ENCODE peak calls at places on chromosome 20, in seven cellular contexts. P is adrenal gland; S is CD8-positive, alpha-beta T cell; A is tibial artery; H is breast epithelium; T is ascending aorta; F is OCI-LY7. X is an unnamed sample.

GRCh38 chr20:13259921-13260320 is 38.8 kb downstream of the ISM1 start:
- DNase-seq in P (no peak), S (no peak), A (no peak), H (no peak), T (no peak), F (no peak), X (no peak)

GRCh38 chr20:57392512-57393271 is 1.5 kb downstream of the RBM38 start:
- DNase-seq in P (peak; percentile 67), S (peak; percentile 86), A (no peak), H (peak; percentile 65), T (peak; percentile 77), F (peak; percentile 67), X (no peak)

GRCh38 chr20:34040300-34041015 is 46.7 kb downstream of the RALY start:
- DNase-seq in P (no peak), S (no peak), A (no peak), H (no peak), T (no peak), F (no peak), X (no peak)

GRCh38 chr20:19609642-19610223 is 148.3 kb upstream of the RIN2 start:
- DNase-seq in P (no peak), S (no peak), A (no peak), H (no peak), T (no peak), F (no peak), X (no peak)

GRCh38 chr20:58651548-58651822 is 402 bp downstream of the STX16 start:
- DNase-seq in P (no peak), S (no peak), A (no peak), H (no peak), T (no peak), F (peak; percentile 5), X (no peak)

GRCh38 chr20:53712212-53712977 is 118.8 kb upstream of the ZNF217 start:
- DNase-seq in P (no peak), S (no peak), A (no peak), H (no peak), T (no peak), F (no peak), X (no peak)

GRCh38 chr20:50624351-50625016 is 66.9 kb downstream of the RIPOR3 start:
- DNase-seq in P (no peak), S (no peak), A (no peak), H (peak; percentile 72), T (no peak), F (peak; percentile 53), X (peak; percentile 43)

GRCh38 chr20:34365765-34366213 is 2.7 kb downstream of the ITCH start:
- DNase-seq in P (no peak), S (no peak), A (no peak), H (no peak), T (no peak), F (peak; percentile 83), X (no peak)

GRCh38 chr20:24502661-24503060 is 33.2 kb downstream of the SYNDIG1 start:
- DNase-seq in P (no peak), S (no peak), A (no peak), H (no peak), T (no peak), F (no peak), X (no peak)

GRCh38 chr20:35303735-35304431 is 11.7 kb upstream of the FAM83C start:
- DNase-seq in P (peak; percentile 87), S (peak; percentile 85), A (peak; percentile 76), H (peak; percentile 78), T (peak; percentile 89), F (peak; percentile 89), X (peak; percentile 83)

GRCh38 chr20:62066983-62067433 is 1.3 kb upstream of the TAF4 start:
- DNase-seq in P (peak; percentile 22), S (no peak), A (no peak), H (no peak), T (no peak), F (peak; percentile 70), X (no peak)

GRCh38 chr20:58526411-58526810 is 11.2 kb upstream of the APCDD1L start:
- DNase-seq in P (no peak), S (no peak), A (no peak), H (no peak), T (no peak), F (no peak), X (no peak)

GRCh38 chr20:23325107-23325506 is 25.5 kb upstream of the NXT1 start:
- DNase-seq in P (no peak), S (no peak), A (no peak), H (no peak), T (no peak), F (no peak), X (no peak)

GRCh38 chr20:1323256-1323655 is 5.7 kb downstream of the SDCBP2 start:
- DNase-seq in P (no peak), S (no peak), A (no peak), H (no peak), T (peak; percentile 60), F (no peak), X (no peak)

GRCh38 chr20:21529863-21530262 is 16.0 kb upstream of the NKX2-2 start:
- DNase-seq in P (no peak), S (no peak), A (no peak), H (no peak), T (no peak), F (peak; percentile 48), X (no peak)
- TF ChIP-seq CTCF in P (peak; percentile 30), S (peak; percentile 44), A (no peak), H (no peak), T (no peak), F (peak; percentile 82), X (no peak)

GRCh38 chr20:46058656-46059281 is 29.8 kb downstream of the SLC12A5 start:
- DNase-seq in P (no peak), S (no peak), A (no peak), H (no peak), T (no peak), F (no peak), X (no peak)
- H3K4me1 ChIP-seq in P (peaks cover 7% of the 10 kb centered on the region), S (peaks cover 34% of the 10 kb centered on the region), A (peaks cover 21% of the 10 kb centered on the region), H (peaks cover 8% of the 10 kb centered on the region), T (peaks cover 10% of the 10 kb centered on the region), F (peaks cover 23% of the 10 kb centered on the region), X (peaks cover 21% of the 10 kb centered on the region)

DNA sequence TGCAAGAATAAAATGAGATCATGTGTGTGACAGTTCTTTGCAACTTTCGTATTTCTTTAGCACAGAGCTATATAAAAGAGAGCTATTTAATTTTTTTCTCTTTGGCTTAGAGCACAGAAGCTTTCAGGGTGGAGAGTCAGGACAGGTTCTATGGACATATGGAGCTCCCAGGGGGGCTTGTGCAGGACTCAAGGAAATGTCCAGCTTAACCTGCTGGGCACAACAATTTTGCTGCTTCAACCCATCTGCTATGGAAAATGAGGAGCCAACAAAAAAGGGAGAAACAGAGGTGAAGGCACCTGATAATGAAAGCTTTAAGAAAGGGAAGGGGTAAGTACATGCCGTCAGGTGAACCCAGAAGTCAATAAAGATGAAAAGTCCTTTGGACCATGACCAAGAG is 5.1 kb upstream of the SNAP25 start:
- DNase-seq in P (no peak), S (no peak), A (no peak), H (no peak), T (no peak), F (no peak), X (no peak)
- H3K27ac ChIP-seq in P (no peak overlapping the region), S (no peak overlapping the region), A (no peak overlapping the region), H (no peak overlapping the region), T (no peak overlapping the region), F (no peak overlapping the region), X (no peak overlapping the region)

GRCh38 chr20:55054443-55054842 is 579.0 kb downstream of the DOK5 start:
- DNase-seq in P (no peak), S (no peak), A (no peak), H (no peak), T (no peak), F (no peak), X (no peak)

GRCh38 chr20:55058938-55059337 is 583.5 kb downstream of the DOK5 start:
- DNase-seq in P (no peak), S (no peak), A (no peak), H (no peak), T (no peak), F (no peak), X (no peak)

GRCh38 chr20:55052464-55052863 is 577.1 kb downstream of the DOK5 start:
- DNase-seq in P (no peak), S (no peak), A (no peak), H (no peak), T (no peak), F (no peak), X (no peak)

GRCh38 chr20:55053389-55053788 is 578.0 kb downstream of the DOK5 start:
- DNase-seq in P (no peak), S (no peak), A (no peak), H (no peak), T (no peak), F (no peak), X (no peak)

GRCh38 chr20:55057779-55058415 is 582.5 kb downstream of the DOK5 start:
- DNase-seq in P (no peak), S (no peak), A (no peak), H (no peak), T (no peak), F (no peak), X (no peak)
- TF ChIP-seq CTCF in P (no peak), S (no peak), A (peak; percentile 15), H (no peak), T (no peak), F (peak; percentile 57), X (no peak)

DNA sequence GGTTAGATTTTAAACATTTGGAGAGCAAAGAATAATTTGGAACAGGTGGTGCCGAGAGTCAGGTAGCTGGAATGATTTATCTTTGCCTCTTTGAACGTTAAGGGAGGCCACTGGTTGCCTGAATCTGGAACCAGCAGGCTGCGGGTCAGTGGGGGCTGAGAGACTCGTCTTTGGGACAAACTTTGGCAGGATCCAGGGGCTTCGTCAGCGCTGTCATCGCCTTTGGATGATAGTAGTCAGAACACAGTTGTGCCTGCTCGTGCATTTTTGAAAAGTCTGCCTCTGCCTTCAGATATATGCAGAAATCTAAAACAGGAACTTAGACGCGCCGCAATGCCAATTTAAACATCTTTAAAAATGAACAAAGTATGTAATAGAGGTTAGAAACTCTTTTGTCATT is 5.0 kb downstream of the EYA2 start:
- DNase-seq in P (no peak), S (no peak), A (no peak), H (no peak), T (no peak), F (peak; percentile 8), X (no peak)
- H3K4me1 ChIP-seq in P (no peaks in the 10 kb centered on the region), S (no peaks in the 10 kb centered on the region), A (peaks cover 8% of the 10 kb centered on the region), H (no peaks in the 10 kb centered on the region), T (no peaks in the 10 kb centered on the region), F (peaks cover 64% of the 10 kb centered on the region), X (no peaks in the 10 kb centered on the region)

X was measured in lung.